ENCODE peak calls at places on chromosomes 13 and 19, in ten cellular contexts. X is thoracic aorta, D is prostate gland, I is adrenal gland, V is pancreas, B is Peyer's patch, L is tibial nerve, Q is A549, W is aorta, O is body of pancreas. E is an unnamed sample. For H3K4me1 and H3K9me3, the result is how much of the 10 kb centered on the place peaks cover.

GRCh38 chr19:5107432-5108122 is 138.7 kb downstream of the KDM4B start:
- DNase-seq in V (no peak), O (no peak), B (no peak), I (no peak), L (no peak), X (no peak), D (no peak), Q (no peak), W (no peak), E (no peak)

GRCh38 chr13:43346427-43346826 is 323.0 kb downstream of the DNAJC15 start:
- DNase-seq in D (no peak), O (no peak), L (no peak), Q (no peak), B (no peak), I (no peak), W (no peak), X (no peak), V (no peak), E (peak)

GRCh38 chr13:53189162-53189561 is 160.5 kb downstream of the OLFM4 start:
- DNase-seq in D (no peak), Q (no peak), O (no peak), V (no peak), I (no peak), L (no peak), X (no peak), B (no peak), W (no peak), E (no peak)

GRCh38 chr13:19345916-19346422 is 164.3 kb upstream of the TUBA3C start:
- DNase-seq in L (no peak), Q (no peak), X (no peak), O (no peak), B (no peak), W (no peak), D (no peak), I (no peak), V (no peak), E (no peak)

GRCh38 chr13:72431981-72432617 is 295.3 kb downstream of the MZT1 start:
- DNase-seq in Q (no peak), L (no peak), I (no peak), W (no peak), V (no peak), D (no peak), B (no peak), X (no peak), O (no peak), E (no peak)

GRCh38 chr19:49473868-49474544 is at the start of gene FLT3LG:
- DNase-seq in L (peak), X (no peak), B (peak), D (peak), O (peak), Q (peak), W (peak), V (peak), I (peak), E (peak)

GRCh38 chr19:452829-453228 is 8.0 kb downstream of the SHC2 start:
- DNase-seq in I (no peak), B (no peak), V (no peak), Q (no peak), W (peak), L (no peak), D (no peak), O (no peak), X (no peak), E (no peak)

GRCh38 chr19:677201-677600 is 1.0 kb downstream of the FSTL3 start:
- DNase-seq in B (no peak), D (no peak), O (peak), Q (peak), I (peak), W (peak), L (peak), X (peak), V (peak), E (no peak)

GRCh38 chr13:113402471-113403254 is 38.7 kb upstream of the GRTP1 start:
- DNase-seq in D (no peak), X (no peak), O (no peak), V (no peak), Q (no peak), I (no peak), W (no peak), L (peak), B (peak), E (no peak)

GRCh38 chr19:3897936-3898335 is 17.5 kb downstream of the ATCAY start:
- DNase-seq in O (no peak), B (no peak), D (no peak), Q (no peak), W (no peak), I (no peak), L (no peak), X (no peak), V (no peak), E (no peak)

GRCh38 chr13:44160549-44161278 is 212.9 kb upstream of the SERP2 start:
- DNase-seq in V (no peak), X (no peak), O (no peak), D (no peak), I (no peak), L (no peak), W (no peak), Q (no peak), B (no peak), E (no peak)

GRCh38 chr13:26053418-26053980 is 1.7 kb upstream of the SHISA2 start:
- DNase-seq in I (no peak), W (no peak), X (no peak), Q (no peak), V (no peak), O (no peak), B (no peak), D (no peak), L (no peak), E (no peak)

GRCh38 chr13:79359064-79359463 is 47.0 kb downstream of the RBM26 start:
- DNase-seq in V (no peak), X (no peak), B (no peak), L (no peak), Q (no peak), W (no peak), D (no peak), I (no peak), O (no peak), E (no peak)

GRCh38 chr13:26601669-26602068 is 44.2 kb downstream of the WASF3 start:
- DNase-seq in V (no peak), W (no peak), L (no peak), X (no peak), O (no peak), I (no peak), Q (no peak), B (no peak), D (no peak), E (no peak)

GRCh38 chr19:48836089-48837017 is at the start of gene HSD17B14:
- DNase-seq in Q (no peak), X (no peak), W (no peak), O (no peak), I (peak), B (no peak), L (no peak), D (no peak), V (no peak), E (peak)

GRCh38 chr13:110001622-110002275 is 215.4 kb upstream of the IRS2 start:
- DNase-seq in V (no peak), I (no peak), B (no peak), D (no peak), L (no peak), Q (no peak), X (no peak), W (no peak), O (no peak), E (no peak)

GRCh38 chr13:84096221-84096620 is 213.9 kb upstream of the SLITRK1 start:
- DNase-seq in I (no peak), L (no peak), Q (no peak), O (no peak), W (no peak), X (no peak), D (no peak), B (no peak), V (no peak), E (peak)

GRCh38 chr13:59531571-59532091 is 632.1 kb downstream of the DIAPH3 start:
- DNase-seq in W (peak), B (no peak), X (peak), V (peak), O (peak), I (peak), D (peak), L (peak), Q (no peak), E (peak)

GRCh38 chr13:35996360-35996759 is 134.8 kb downstream of the DCLK1 start:
- DNase-seq in O (no peak), Q (no peak), V (no peak), W (no peak), X (no peak), I (no peak), D (no peak), B (no peak), L (no peak), E (no peak)

GRCh38 chr13:52454459-52454824 is 836 bp upstream of the CKAP2 start:
- DNase-seq in O (no peak), X (no peak), V (no peak), Q (no peak), W (no peak), I (no peak), L (no peak), B (no peak), D (peak), E (peak)

GRCh38 chr19:3145909-3146676 is 10.3 kb downstream of the GNA15 start:
- DNase-seq in I (no peak), B (no peak), V (no peak), D (no peak), O (peak), L (no peak), Q (no peak), X (no peak), W (no peak), E (no peak)

GRCh38 chr19:6030214-6030507 is 52.2 kb upstream of the RANBP3 start:
- DNase-seq in W (no peak), Q (no peak), D (no peak), B (no peak), V (no peak), I (no peak), L (no peak), O (no peak), X (no peak), E (no peak)

GRCh38 chr13:94239135-94239534 is 240.3 kb downstream of the DCT start:
- DNase-seq in I (no peak), W (no peak), D (no peak), O (no peak), Q (no peak), B (no peak), X (no peak), L (no peak), V (no peak), E (no peak)

GRCh38 chr13:32045963-32046785 is 14.6 kb downstream of the FRY start:
- DNase-seq in W (no peak), V (no peak), D (no peak), O (peak), Q (no peak), B (no peak), I (no peak), X (no peak), L (no peak), E (no peak)

GRCh38 chr13:84243340-84243739 is 361.1 kb upstream of the SLITRK1 start:
- DNase-seq in O (no peak), X (no peak), B (no peak), V (no peak), D (no peak), I (no peak), L (no peak), W (no peak), Q (no peak), E (no peak)

GRCh38 chr19:28553005-28553404 is 659.9 kb downstream of the UQCRFS1 start:
- DNase-seq in I (no peak), B (no peak), O (no peak), X (no peak), W (no peak), V (no peak), D (no peak), L (no peak), Q (no peak), E (no peak)

GRCh38 chr13:44304433-44304725 is 69.2 kb upstream of the SERP2 start:
- DNase-seq in X (no peak), D (no peak), Q (no peak), B (no peak), V (no peak), O (no peak), L (no peak), I (no peak), W (no peak), E (no peak)

GRCh38 chr19:52336976-52337375 is 933 bp downstream of the ZNF610 start:
- DNase-seq in L (no peak), I (no peak), B (no peak), Q (no peak), X (no peak), W (no peak), D (no peak), V (no peak), O (no peak), E (no peak)

GRCh38 chr13:46100191-46100877 is 4.5 kb downstream of the CPB2 start:
- DNase-seq in W (no peak), B (no peak), O (no peak), D (no peak), I (no peak), L (no peak), V (no peak), X (no peak), Q (no peak), E (no peak)

GRCh38 chr19:36213793-36214387 is 575 bp downstream of the ZNF565 start:
- DNase-seq in W (no peak), B (no peak), O (peak), D (peak), X (peak), Q (peak), V (no peak), L (no peak), I (no peak), E (no peak)

GRCh38 chr13:103130681-103131210 is 64.5 kb upstream of the SLC10A2 start:
- DNase-seq in X (no peak), O (no peak), L (no peak), Q (no peak), V (no peak), B (no peak), W (no peak), D (no peak), I (no peak), E (no peak)

GRCh38 chr19:17947815-17948473 is 15.1 kb downstream of the CCDC124 start:
- DNase-seq in V (peak), D (peak), Q (peak), L (peak), O (peak), W (peak), B (peak), I (peak), X (peak), E (peak)
- H3K4me3 ChIP-seq in V (peak), D (peak), Q (peak), L (peak), O (peak), W (peak), B (peak), I (no peak), X (peak), E (peak)

DNA sequence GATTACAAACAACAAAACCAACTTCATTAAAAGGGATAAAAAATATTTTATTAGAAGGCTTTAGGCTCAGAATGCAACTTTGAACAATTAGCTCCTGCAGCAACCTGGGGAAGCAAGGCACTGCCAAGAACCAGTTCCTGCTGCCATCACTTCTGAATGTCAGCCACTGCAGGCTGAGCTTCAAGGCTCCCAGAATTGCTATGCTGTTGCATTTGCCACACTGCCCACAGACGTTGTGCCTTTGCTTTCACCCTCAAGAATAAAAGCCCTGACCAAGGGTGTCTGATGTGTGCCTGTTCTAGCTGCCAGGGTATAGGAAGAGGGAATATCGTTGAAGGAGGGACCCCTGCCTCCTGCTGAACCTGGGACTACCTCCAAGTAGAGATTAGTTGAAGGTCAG is 238.4 kb downstream of the ITGBL1 start:
- DNase-seq in B (no peak), Q (no peak), O (no peak), W (no peak), L (no peak), X (no peak), D (no peak), V (no peak), I (no peak), E (no peak)
- H3K4me1 ChIP-seq in B (under half), Q (under half), O (under half), W (under half), L (under half), X (under half), D (under half), V (under half), I (under half), E (under half)

GRCh38 chr19:9535934-9536333 is 2.5 kb downstream of the ZNF426 start:
- DNase-seq in L (no peak), D (no peak), V (no peak), X (no peak), Q (no peak), B (no peak), O (no peak), I (no peak), W (no peak), E (no peak)
- H3K9me3 ChIP-seq in L (under half), D (under half), V (under half), X (under half), Q (under half), B (under half), O (under half), I (under half), W (under half), E (under half)

GRCh38 chr19:39655613-39656012 is at the start of gene LGALS16:
- DNase-seq in I (no peak), O (no peak), B (no peak), X (no peak), V (no peak), W (no peak), D (no peak), L (no peak), Q (no peak), E (no peak)
- H3K4me3 ChIP-seq in I (no peak), O (no peak), B (no peak), X (no peak), V (no peak), W (no peak), D (no peak), L (no peak), Q (no peak), E (no peak)

GRCh38 chr13:105737688-105738087 is 797.8 kb downstream of the EFNB2 start:
- DNase-seq in D (no peak), W (no peak), O (no peak), Q (no peak), V (no peak), I (no peak), L (no peak), X (no peak), B (no peak), E (no peak)
- H3K4me1 ChIP-seq in D (under half), W (under half), O (under half), Q (under half), V (under half), I (under half), L (under half), X (under half), B (under half), E (under half)

GRCh38 chr19:57537953-57538547 is 10.9 kb downstream of the ZNF549 start:
- DNase-seq in O (no peak), X (no peak), Q (no peak), B (no peak), L (no peak), W (no peak), D (no peak), V (no peak), I (no peak), E (no peak)
- H3K9me3 ChIP-seq in O (half or more), X (half or more), Q (half or more), B (under half), L (half or more), W (half or more), D (under half), V (under half), I (under half), E (under half)

GRCh38 chr19:34677386-34678084 is at the start of gene ZNF302:
- DNase-seq in V (peak), W (peak), L (peak), B (peak), O (peak), D (peak), I (peak), Q (peak), X (peak), E (peak)

GRCh38 chr19:34675919-34676318 is 1.0 kb downstream of the SCGB2B2 start:
- DNase-seq in I (no peak), D (no peak), L (no peak), B (no peak), Q (no peak), O (no peak), V (no peak), X (no peak), W (no peak), E (no peak)

GRCh38 chr19:34678421-34678820 is 943 bp downstream of the ZNF302 start:
- DNase-seq in W (no peak), B (no peak), Q (no peak), D (no peak), I (no peak), X (no peak), L (no peak), V (no peak), O (peak), E (no peak)

GRCh38 chr19:34678085-34678412 is 571 bp downstream of the ZNF302 start:
- DNase-seq in L (no peak), D (no peak), O (peak), I (no peak), X (no peak), W (no peak), B (no peak), Q (no peak), V (no peak), E (no peak)

GRCh38 chr19:34676697-34677385 is at the start of gene SCGB2B2:
- DNase-seq in L (peak), X (no peak), I (no peak), W (no peak), Q (peak), D (no peak), B (no peak), V (no peak), O (no peak), E (no peak)
- H3K4me3 ChIP-seq in L (peak), X (peak), I (peak), W (peak), Q (peak), D (peak), B (peak), V (peak), O (peak), E (peak)

DNA sequence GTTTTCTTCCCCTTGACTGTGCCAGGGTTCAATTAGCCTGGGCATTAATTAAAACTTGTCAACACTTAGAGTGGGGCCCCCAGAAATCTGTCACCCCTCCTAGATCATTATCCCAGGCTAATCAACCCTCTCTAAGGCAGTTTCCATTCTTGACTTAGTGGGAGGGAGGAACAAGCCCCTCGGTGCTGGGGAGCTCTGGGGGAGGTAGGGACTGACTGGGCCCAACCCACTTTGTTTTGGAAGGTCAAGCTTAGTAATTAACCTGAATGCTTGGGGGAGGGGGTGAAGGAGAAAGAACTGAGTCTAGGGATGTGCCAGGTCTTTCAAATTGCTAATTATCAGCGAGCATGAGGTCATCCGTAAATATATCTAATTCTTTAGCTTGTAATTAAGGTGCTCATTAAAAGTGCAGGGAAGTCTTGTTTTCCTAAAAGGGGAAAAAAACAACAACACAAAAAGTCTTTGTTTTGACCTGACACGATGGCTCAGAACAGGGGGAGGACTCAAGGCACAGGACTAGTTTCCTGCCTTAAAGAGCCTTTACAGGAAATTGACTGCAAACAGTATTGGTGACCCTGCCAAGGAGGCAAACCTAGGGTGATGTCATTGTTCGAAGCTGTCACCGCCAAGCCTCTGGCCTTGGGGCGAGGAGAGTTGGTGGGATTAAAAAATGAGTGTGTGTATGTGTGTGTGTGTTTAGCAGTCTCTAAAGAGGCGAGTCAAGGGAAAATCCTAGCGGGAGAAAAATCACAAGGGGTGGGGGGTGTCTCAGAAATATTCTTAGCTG is 19.4 kb downstream of the ACTN4 start:
- DNase-seq in V (peak), B (no peak), Q (no peak), D (no peak), L (no peak), W (no peak), X (no peak), I (peak), O (peak), E (peak)
- H3K4me1 ChIP-seq in V (half or more), B (half or more), Q (half or more), D (under half), L (under half), W (under half), X (half or more), I (half or more), O (half or more), E (half or more)

GRCh38 chr13:98108330-98108729 is 34.6 kb upstream of the FARP1 start:
- DNase-seq in X (no peak), O (no peak), I (no peak), D (no peak), Q (no peak), B (no peak), L (no peak), W (no peak), V (no peak), E (peak)
- H3K9me3 ChIP-seq in X (under half), O (under half), I (under half), D (under half), Q (under half), B (under half), L (under half), W (under half), V (under half), E (under half)

E was measured in cardiac muscle cell.